ENCODE peak calls at places on chromosome 13, in ten cellular contexts. One of them, this sample, is unnamed.

GRCh38 chr13:70353096-70353495 is 244.8 kb upstream of the KLHL1 start:
- DNase-seq in stomach: no peak
- DNase-seq in adrenal gland: no peak
- DNase-seq in gastrocnemius medialis: no peak
- DNase-seq in breast epithelium: no peak
- DNase-seq in tibial nerve: no peak
- DNase-seq in Peyer's patch: no peak
- DNase-seq in right lobe of liver: no peak
- DNase-seq in suprapubic skin: no peak
- DNase-seq in thyroid gland: no peak
- DNase-seq in this sample: no peak

GRCh38 chr13:33003458-33004019 is 12.7 kb upstream of the KL start:
- DNase-seq in stomach: no peak
- DNase-seq in adrenal gland: no peak
- DNase-seq in gastrocnemius medialis: no peak
- DNase-seq in breast epithelium: no peak
- DNase-seq in tibial nerve: no peak
- DNase-seq in Peyer's patch: no peak
- DNase-seq in right lobe of liver: no peak
- DNase-seq in suprapubic skin: no peak
- DNase-seq in thyroid gland: no peak
- DNase-seq in this sample: no peak

GRCh38 chr13:51849145-51850101 is 4.4 kb upstream of the TMEM272 start:
- DNase-seq in stomach: no peak
- DNase-seq in adrenal gland: peak; percentile 24
- DNase-seq in gastrocnemius medialis: no peak
- DNase-seq in breast epithelium: no peak
- DNase-seq in tibial nerve: no peak
- DNase-seq in Peyer's patch: no peak
- DNase-seq in right lobe of liver: no peak
- DNase-seq in suprapubic skin: no peak
- DNase-seq in thyroid gland: peak; percentile 18
- DNase-seq in this sample: peak; percentile 76

GRCh38 chr13:110073982-110074381 is 233.0 kb downstream of the COL4A1 start:
- DNase-seq in stomach: no peak
- DNase-seq in adrenal gland: no peak
- DNase-seq in gastrocnemius medialis: no peak
- DNase-seq in breast epithelium: no peak
- DNase-seq in tibial nerve: no peak
- DNase-seq in Peyer's patch: no peak
- DNase-seq in right lobe of liver: no peak
- DNase-seq in suprapubic skin: no peak
- DNase-seq in thyroid gland: no peak
- DNase-seq in this sample: no peak

GRCh38 chr13:96090240-96091101 is 564 bp downstream of the HS6ST3 start:
- DNase-seq in stomach: peak; percentile 28
- DNase-seq in adrenal gland: peak; percentile 17
- DNase-seq in gastrocnemius medialis: no peak
- DNase-seq in breast epithelium: no peak
- DNase-seq in tibial nerve: no peak
- DNase-seq in Peyer's patch: no peak
- DNase-seq in right lobe of liver: peak; percentile 19
- DNase-seq in suprapubic skin: no peak
- DNase-seq in thyroid gland: peak; percentile 51
- DNase-seq in this sample: no peak

GRCh38 chr13:25037057-25037813 is 58.7 kb upstream of the PABPC3 start:
- DNase-seq in stomach: peak; percentile 46
- DNase-seq in adrenal gland: peak; percentile 65
- DNase-seq in gastrocnemius medialis: no peak
- DNase-seq in breast epithelium: no peak
- DNase-seq in tibial nerve: peak; percentile 14
- DNase-seq in Peyer's patch: no peak
- DNase-seq in right lobe of liver: peak; percentile 28
- DNase-seq in suprapubic skin: no peak
- DNase-seq in thyroid gland: peak; percentile 65
- DNase-seq in this sample: peak; percentile 73

GRCh38 chr13:73230714-73231113 is 171.9 kb downstream of the KLF5 start:
- DNase-seq in stomach: no peak
- DNase-seq in adrenal gland: no peak
- DNase-seq in gastrocnemius medialis: no peak
- DNase-seq in breast epithelium: no peak
- DNase-seq in tibial nerve: no peak
- DNase-seq in Peyer's patch: no peak
- DNase-seq in right lobe of liver: no peak
- DNase-seq in suprapubic skin: no peak
- DNase-seq in thyroid gland: no peak
- DNase-seq in this sample: peak; percentile 87

GRCh38 chr13:104937881-104938280 is 1597.6 kb downstream of the EFNB2 start:
- DNase-seq in stomach: no peak
- DNase-seq in adrenal gland: no peak
- DNase-seq in gastrocnemius medialis: no peak
- DNase-seq in breast epithelium: no peak
- DNase-seq in tibial nerve: no peak
- DNase-seq in Peyer's patch: no peak
- DNase-seq in right lobe of liver: no peak
- DNase-seq in suprapubic skin: no peak
- DNase-seq in thyroid gland: no peak
- DNase-seq in this sample: no peak

GRCh38 chr13:79541426-79542049 is 60.6 kb downstream of the NDFIP2 start:
- DNase-seq in stomach: no peak
- DNase-seq in adrenal gland: no peak
- DNase-seq in gastrocnemius medialis: no peak
- DNase-seq in breast epithelium: no peak
- DNase-seq in tibial nerve: peak; percentile 57
- DNase-seq in Peyer's patch: no peak
- DNase-seq in right lobe of liver: no peak
- DNase-seq in suprapubic skin: no peak
- DNase-seq in thyroid gland: no peak
- DNase-seq in this sample: peak; percentile 78

GRCh38 chr13:27504541-27504940 is 54.2 kb upstream of the MTIF3 start:
- DNase-seq in stomach: no peak
- DNase-seq in adrenal gland: no peak
- DNase-seq in gastrocnemius medialis: no peak
- DNase-seq in breast epithelium: no peak
- DNase-seq in tibial nerve: no peak
- DNase-seq in Peyer's patch: no peak
- DNase-seq in right lobe of liver: no peak
- DNase-seq in suprapubic skin: no peak
- DNase-seq in thyroid gland: no peak
- DNase-seq in this sample: no peak

GRCh38 chr13:99857738-99858137 is 113.8 kb downstream of the ZIC5 start:
- DNase-seq in stomach: no peak
- DNase-seq in adrenal gland: no peak
- DNase-seq in gastrocnemius medialis: no peak
- DNase-seq in breast epithelium: no peak
- DNase-seq in tibial nerve: no peak
- DNase-seq in Peyer's patch: no peak
- DNase-seq in right lobe of liver: no peak
- DNase-seq in suprapubic skin: no peak
- DNase-seq in thyroid gland: no peak
- DNase-seq in this sample: no peak
- TF ChIP-seq POLR2A in stomach: no peak
- TF ChIP-seq POLR2A in adrenal gland: no peak
- TF ChIP-seq POLR2A in gastrocnemius medialis: no peak
- TF ChIP-seq POLR2A in breast epithelium: no peak
- TF ChIP-seq POLR2A in tibial nerve: no peak
- TF ChIP-seq POLR2A in Peyer's patch: no peak
- TF ChIP-seq POLR2A in right lobe of liver: no peak
- TF ChIP-seq POLR2A in suprapubic skin: no peak
- TF ChIP-seq POLR2A in thyroid gland: no peak
- TF ChIP-seq POLR2A in this sample: no peak

GRCh38 chr13:98466634-98467236 is 110.2 kb downstream of the STK24 start:
- DNase-seq in stomach: no peak
- DNase-seq in adrenal gland: peak; percentile 65
- DNase-seq in gastrocnemius medialis: no peak
- DNase-seq in breast epithelium: no peak
- DNase-seq in tibial nerve: peak; percentile 61
- DNase-seq in Peyer's patch: peak; percentile 46
- DNase-seq in right lobe of liver: no peak
- DNase-seq in suprapubic skin: peak; percentile 76
- DNase-seq in thyroid gland: peak; percentile 48
- DNase-seq in this sample: peak; percentile 45
- TF ChIP-seq CTCF in stomach: peak; percentile 37
- TF ChIP-seq CTCF in adrenal gland: peak; percentile 56
- TF ChIP-seq CTCF in gastrocnemius medialis: peak; percentile 63
- TF ChIP-seq CTCF in breast epithelium: no peak
- TF ChIP-seq CTCF in tibial nerve: peak; percentile 40
- TF ChIP-seq CTCF in Peyer's patch: peak; percentile 46
- TF ChIP-seq CTCF in right lobe of liver: peak; percentile 30
- TF ChIP-seq CTCF in suprapubic skin: peak; percentile 67
- TF ChIP-seq CTCF in thyroid gland: peak; percentile 42
- TF ChIP-seq CTCF in this sample: peak; percentile 66

GRCh38 chr13:77507931-77508776 is 27.4 kb upstream of the SCEL start:
- DNase-seq in stomach: no peak
- DNase-seq in adrenal gland: no peak
- DNase-seq in gastrocnemius medialis: no peak
- DNase-seq in breast epithelium: no peak
- DNase-seq in tibial nerve: no peak
- DNase-seq in Peyer's patch: no peak
- DNase-seq in right lobe of liver: no peak
- DNase-seq in suprapubic skin: no peak
- DNase-seq in thyroid gland: no peak
- DNase-seq in this sample: no peak
- H3K4me3 ChIP-seq in stomach: no peak overlapping the region
- H3K4me3 ChIP-seq in adrenal gland: no peak overlapping the region
- H3K4me3 ChIP-seq in gastrocnemius medialis: no peak overlapping the region
- H3K4me3 ChIP-seq in breast epithelium: no peak overlapping the region
- H3K4me3 ChIP-seq in tibial nerve: no peak overlapping the region
- H3K4me3 ChIP-seq in Peyer's patch: no peak overlapping the region
- H3K4me3 ChIP-seq in right lobe of liver: no peak overlapping the region
- H3K4me3 ChIP-seq in suprapubic skin: no peak overlapping the region
- H3K4me3 ChIP-seq in thyroid gland: no peak overlapping the region
- H3K4me3 ChIP-seq in this sample: no peak overlapping the region

GRCh38 chr13:46386426-46386995 is 541 bp downstream of the RUBCNL start:
- DNase-seq in stomach: no peak
- DNase-seq in adrenal gland: no peak
- DNase-seq in gastrocnemius medialis: no peak
- DNase-seq in breast epithelium: no peak
- DNase-seq in tibial nerve: no peak
- DNase-seq in Peyer's patch: no peak
- DNase-seq in right lobe of liver: no peak
- DNase-seq in suprapubic skin: no peak
- DNase-seq in thyroid gland: no peak
- DNase-seq in this sample: no peak

GRCh38 chr13:46388846-46389245 is 1.8 kb upstream of the RUBCNL start:
- DNase-seq in stomach: no peak
- DNase-seq in adrenal gland: no peak
- DNase-seq in gastrocnemius medialis: no peak
- DNase-seq in breast epithelium: no peak
- DNase-seq in tibial nerve: no peak
- DNase-seq in Peyer's patch: no peak
- DNase-seq in right lobe of liver: no peak
- DNase-seq in suprapubic skin: no peak
- DNase-seq in thyroid gland: no peak
- DNase-seq in this sample: no peak

GRCh38 chr13:46385946-46386345 is 1.1 kb downstream of the RUBCNL start:
- DNase-seq in stomach: no peak
- DNase-seq in adrenal gland: no peak
- DNase-seq in gastrocnemius medialis: no peak
- DNase-seq in breast epithelium: no peak
- DNase-seq in tibial nerve: no peak
- DNase-seq in Peyer's patch: no peak
- DNase-seq in right lobe of liver: no peak
- DNase-seq in suprapubic skin: no peak
- DNase-seq in thyroid gland: no peak
- DNase-seq in this sample: no peak

GRCh38 chr13:46388308-46388707 is 1.3 kb upstream of the RUBCNL start:
- DNase-seq in stomach: no peak
- DNase-seq in adrenal gland: no peak
- DNase-seq in gastrocnemius medialis: no peak
- DNase-seq in breast epithelium: no peak
- DNase-seq in tibial nerve: no peak
- DNase-seq in Peyer's patch: no peak
- DNase-seq in right lobe of liver: no peak
- DNase-seq in suprapubic skin: no peak
- DNase-seq in thyroid gland: no peak
- DNase-seq in this sample: no peak

GRCh38 chr13:46386996-46387851 is at the start of gene RUBCNL:
- DNase-seq in stomach: no peak
- DNase-seq in adrenal gland: peak; percentile 14
- DNase-seq in gastrocnemius medialis: no peak
- DNase-seq in breast epithelium: no peak
- DNase-seq in tibial nerve: no peak
- DNase-seq in Peyer's patch: peak; percentile 69
- DNase-seq in right lobe of liver: peak; percentile 60
- DNase-seq in suprapubic skin: no peak
- DNase-seq in thyroid gland: peak; percentile 53
- DNase-seq in this sample: peak; percentile 69
- TF ChIP-seq POLR2A in stomach: no peak
- TF ChIP-seq POLR2A in adrenal gland: no peak
- TF ChIP-seq POLR2A in gastrocnemius medialis: no peak
- TF ChIP-seq POLR2A in breast epithelium: no peak
- TF ChIP-seq POLR2A in tibial nerve: peak; percentile 23
- TF ChIP-seq POLR2A in Peyer's patch: no peak
- TF ChIP-seq POLR2A in right lobe of liver: no peak
- TF ChIP-seq POLR2A in suprapubic skin: no peak
- TF ChIP-seq POLR2A in thyroid gland: no peak
- TF ChIP-seq POLR2A in this sample: no peak

DNA sequence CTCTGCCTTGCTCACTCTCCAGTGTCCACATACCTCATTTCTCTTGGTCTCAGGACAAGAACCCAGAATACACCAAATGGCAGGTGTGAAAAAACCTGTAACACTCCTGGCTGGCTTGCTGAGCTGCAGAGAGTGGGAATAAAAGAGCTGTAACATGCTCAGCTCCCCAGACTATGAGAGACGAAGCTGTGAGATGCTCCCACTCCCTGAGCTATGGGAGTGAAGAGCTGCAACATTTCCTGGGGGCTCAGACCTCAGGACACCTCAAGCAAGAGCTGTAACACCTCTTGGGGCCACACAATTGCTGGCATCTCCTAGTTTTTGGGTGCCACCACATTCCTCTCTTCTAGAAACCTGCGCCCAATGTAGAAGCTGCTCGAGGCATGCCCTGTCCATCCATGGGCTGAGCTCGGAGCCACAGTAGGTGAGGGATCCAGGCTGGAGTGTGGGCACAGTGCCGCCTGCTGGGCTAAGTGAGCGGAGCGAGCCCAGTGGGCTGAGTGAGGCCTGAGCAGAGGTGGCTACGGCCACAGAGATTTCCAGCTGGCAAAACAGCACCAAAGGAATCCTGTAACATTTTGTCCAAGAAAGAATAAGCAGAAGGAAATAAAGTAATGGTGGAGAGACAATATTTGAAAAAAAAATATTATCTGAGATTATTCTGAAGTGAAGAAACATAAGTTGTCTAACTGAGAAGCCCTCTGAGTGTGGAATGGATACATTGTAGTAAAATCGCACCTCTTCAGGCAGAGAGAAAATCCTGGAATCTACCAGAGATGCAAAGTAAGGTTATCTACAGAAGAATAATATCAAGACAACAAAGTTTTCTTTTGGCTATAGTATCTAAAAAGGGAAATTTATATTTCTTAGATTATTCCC is 186.2 kb upstream of the PCDH9 start:
- DNase-seq in stomach: peak; percentile 29
- DNase-seq in adrenal gland: peak; percentile 4
- DNase-seq in gastrocnemius medialis: no peak
- DNase-seq in breast epithelium: no peak
- DNase-seq in tibial nerve: no peak
- DNase-seq in Peyer's patch: no peak
- DNase-seq in right lobe of liver: peak; percentile 61
- DNase-seq in suprapubic skin: no peak
- DNase-seq in thyroid gland: no peak
- DNase-seq in this sample: peak; percentile 29
- TF ChIP-seq CTCF in stomach: no peak
- TF ChIP-seq CTCF in adrenal gland: peak; percentile 17
- TF ChIP-seq CTCF in gastrocnemius medialis: no peak
- TF ChIP-seq CTCF in breast epithelium: no peak
- TF ChIP-seq CTCF in tibial nerve: no peak
- TF ChIP-seq CTCF in Peyer's patch: no peak
- TF ChIP-seq CTCF in right lobe of liver: peak; percentile 50
- TF ChIP-seq CTCF in suprapubic skin: no peak
- TF ChIP-seq CTCF in thyroid gland: no peak
- TF ChIP-seq CTCF in this sample: peak; percentile 90

This sample was measured in NB4.